ENCODE peak calls at places on chromosomes 7 and 10, in eight cellular contexts. Q is mucosa of descending colon, I is tibial artery, J is cardiac fibroblast, T is body of pancreas, R is PC-9, M is K562, A is fibroblast of mammary gland. Y is an unnamed sample.

GRCh38 chr7:141634065-141634464 is 67.9 kb downstream of the DENND11 start:
- DNase-seq in Q (no peak), T (no peak), A (no peak), J (no peak), M (no peak), R (no peak), I (no peak), Y (no peak)

GRCh38 chr10:60541461-60541860 is 151.8 kb upstream of the ANK3 start:
- DNase-seq in Q (no peak), I (no peak), M (no peak), A (no peak), T (no peak), R (no peak), J (no peak), Y (no peak)

GRCh38 chr10:125709553-125710266 is 9.8 kb upstream of the EDRF1 start:
- DNase-seq in I (no peak), A (no peak), T (no peak), R (no peak), M (no peak), Q (no peak), J (peak; percentile 15), Y (peak; percentile 47)

GRCh38 chr7:108014200-108014599 is 11.2 kb upstream of the LAMB1 start:
- DNase-seq in J (peak; percentile 70), Q (no peak), T (no peak), R (no peak), M (no peak), A (no peak), I (no peak), Y (no peak)

GRCh38 chr10:62390497-62391176 is 16.5 kb downstream of the ZNF365 start:
- DNase-seq in A (no peak), Q (no peak), J (peak; percentile 48), T (no peak), M (no peak), I (no peak), R (no peak), Y (no peak)

GRCh38 chr10:5575482-5576153 is 50.9 kb downstream of the CALML3 start:
- DNase-seq in J (peak; percentile 55), M (no peak), A (peak; percentile 72), T (no peak), R (peak; percentile 41), I (no peak), Q (peak; percentile 30), Y (peak; percentile 48)

GRCh38 chr7:104643587-104644217 is 315.3 kb downstream of the LHFPL3 start:
- DNase-seq in Q (no peak), M (peak; percentile 18), R (no peak), J (peak; percentile 45), T (no peak), A (peak; percentile 18), I (no peak), Y (peak; percentile 34)

GRCh38 chr10:130039141-130039540 is 71.5 kb downstream of the C10orf143 start:
- DNase-seq in M (no peak), Q (no peak), J (no peak), I (no peak), A (no peak), T (no peak), R (no peak), Y (no peak)

GRCh38 chr10:25065761-25066476 is 49.5 kb downstream of the THNSL1 start:
- DNase-seq in I (no peak), Q (no peak), M (no peak), T (no peak), J (no peak), A (no peak), R (no peak), Y (no peak)

GRCh38 chr10:68235111-68235510 is 3.2 kb upstream of the ATOH7 start:
- DNase-seq in M (no peak), A (no peak), R (peak; percentile 47), J (no peak), Q (no peak), I (no peak), T (no peak), Y (no peak)

GRCh38 chr10:21895932-21896331 is 107.6 kb downstream of the DNAJC1 start:
- DNase-seq in I (no peak), J (no peak), M (no peak), A (no peak), T (no peak), Q (no peak), R (no peak), Y (no peak)

DNA sequence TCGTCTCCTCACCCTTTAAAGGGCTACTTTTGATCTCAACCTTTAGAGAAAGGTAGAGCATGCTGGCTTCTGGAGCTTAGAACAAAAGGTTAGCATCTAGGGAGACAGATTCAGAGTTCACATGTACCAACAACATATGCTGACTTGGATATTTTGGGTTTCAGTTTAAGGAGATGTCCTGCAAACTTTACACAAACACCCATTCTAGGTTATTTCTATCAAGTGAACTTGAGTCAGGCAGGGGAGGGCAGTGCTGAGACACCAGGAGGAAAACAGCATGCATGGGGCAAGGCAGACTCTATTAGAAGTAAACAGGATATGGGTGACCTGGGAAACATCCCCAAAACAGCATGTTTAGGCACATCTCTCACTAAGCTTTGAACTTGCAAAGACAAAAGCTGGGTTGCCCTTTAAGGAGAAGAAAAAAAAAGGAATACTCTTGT is 43.8 kb downstream of the ARL4A start:
- DNase-seq in A (peak; percentile 63), J (peak; percentile 66), I (no peak), M (no peak), T (no peak), Q (no peak), R (no peak), Y (peak; percentile 70)
- TF ChIP-seq CTCF in A (peak; percentile 24), J (peak; percentile 10), I (no peak), M (peak; percentile 55), T (no peak), Q (no peak), R (no peak), Y (peak; percentile 27)

DNA sequence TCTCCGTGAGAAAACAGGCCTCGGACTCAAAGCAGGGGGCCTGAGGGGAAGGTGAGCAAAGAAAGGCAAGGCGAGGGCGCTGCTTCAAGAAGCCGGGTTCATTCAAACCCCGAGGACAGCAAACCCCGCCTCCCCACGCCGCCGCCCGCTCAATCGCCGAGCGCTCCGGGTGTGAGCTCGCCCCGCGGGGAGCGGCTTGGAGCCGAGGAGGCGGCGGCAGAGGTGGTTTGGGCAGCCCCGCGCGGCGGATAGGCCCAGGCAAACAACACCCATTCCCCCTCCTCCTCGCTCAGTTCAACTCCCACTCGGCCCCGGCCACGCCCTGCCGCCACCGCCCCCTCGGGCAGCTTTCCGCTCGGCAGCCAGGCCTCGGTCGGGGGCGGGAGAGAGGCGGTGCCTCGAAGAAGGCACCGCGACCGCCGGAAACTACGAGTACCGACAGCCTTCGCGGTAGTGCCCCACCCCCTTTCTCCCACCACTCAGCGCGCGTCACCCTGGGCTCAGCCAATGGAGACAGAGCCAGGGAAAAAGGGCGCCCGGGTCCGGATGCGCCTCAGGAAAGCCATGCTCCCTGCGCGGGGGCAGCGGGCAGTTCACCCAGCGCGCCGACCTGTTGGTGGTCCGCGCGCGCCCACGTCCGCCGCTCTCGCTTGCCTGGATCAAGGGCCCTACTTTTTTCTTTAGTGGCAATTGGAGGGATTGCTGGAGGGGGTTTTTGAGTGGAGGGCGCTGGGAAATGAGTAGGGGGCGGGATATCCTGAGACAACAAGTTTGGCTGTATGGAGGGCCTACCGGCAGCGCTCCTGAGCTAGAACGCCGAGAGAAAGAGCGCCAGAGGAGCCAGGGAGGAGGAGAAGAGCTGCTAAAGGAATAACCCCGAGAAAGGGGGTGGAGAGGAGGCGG is 674 bp upstream of the SP4 start:
- DNase-seq in T (peak; percentile 99), I (peak; percentile 98), J (peak; percentile 97), A (peak; percentile 96), Q (peak; percentile 100), M (peak; percentile 91), R (peak; percentile 97), Y (peak; percentile 99)
- H3K4me3 ChIP-seq in T (peak overlapping the region; percentile 74), I (peak overlapping the region; percentile 93), J (peak overlapping the region; percentile 81), A (peak overlapping the region; percentile 89), Q (peak overlapping the region; percentile 27), M (peak overlapping the region; percentile 87), R (peak overlapping the region; percentile 79), Y (peak overlapping the region; percentile 95)

GRCh38 chr10:77459905-77460304 is 177.7 kb downstream of the KCNMA1 start:
- DNase-seq in M (no peak), T (no peak), I (no peak), Q (no peak), J (no peak), A (no peak), R (no peak), Y (no peak)

GRCh38 chr10:77463499-77463898 is 174.1 kb downstream of the KCNMA1 start:
- DNase-seq in R (no peak), Q (no peak), A (no peak), M (no peak), I (no peak), T (no peak), J (no peak), Y (no peak)

GRCh38 chr10:77467422-77467963 is 170.1 kb downstream of the KCNMA1 start:
- DNase-seq in I (peak; percentile 29), R (no peak), M (no peak), Q (no peak), J (no peak), A (no peak), T (no peak), Y (no peak)

GRCh38 chr10:77461636-77462296 is 175.8 kb downstream of the KCNMA1 start:
- DNase-seq in Q (no peak), M (no peak), J (peak; percentile 10), T (no peak), I (no peak), A (no peak), R (no peak), Y (no peak)

DNA sequence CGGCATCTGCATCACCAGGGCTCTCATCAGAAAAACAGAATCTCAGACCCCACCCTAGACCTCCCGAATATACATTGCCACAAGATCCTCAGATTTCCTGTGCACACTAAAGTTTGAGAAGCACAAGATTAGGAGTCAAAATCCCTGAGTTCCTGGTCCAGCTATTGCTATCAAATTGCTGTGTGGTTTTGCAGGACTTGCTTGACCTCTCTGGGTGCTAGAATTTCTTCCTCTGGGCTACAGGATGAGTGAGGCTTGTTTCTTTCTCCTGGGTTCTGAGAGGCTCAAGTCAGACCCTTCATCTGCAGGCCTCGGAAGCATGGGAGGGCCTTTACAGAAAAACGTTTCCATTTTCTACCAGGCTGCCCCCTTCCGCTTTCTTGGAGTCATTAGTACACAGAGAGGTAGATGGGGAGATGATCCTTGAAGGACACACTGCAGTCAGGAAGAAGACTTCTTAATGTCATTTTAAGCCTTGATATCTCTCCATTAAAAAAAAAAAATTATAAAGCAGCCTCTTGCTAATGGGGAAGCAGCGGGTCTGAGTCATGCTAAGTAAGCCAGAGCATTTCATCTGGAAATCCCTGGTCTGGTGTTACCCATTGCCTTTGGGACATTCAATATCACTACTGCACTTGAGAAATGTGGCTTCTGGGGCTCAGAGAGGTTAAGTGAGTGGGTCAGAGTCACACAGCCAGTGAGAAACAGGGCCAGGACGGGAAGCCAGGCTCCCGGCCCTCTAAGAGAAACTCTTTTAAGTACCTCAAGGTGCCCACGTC is 173.5 kb downstream of the KCNMA1 start:
- DNase-seq in T (no peak), Q (no peak), I (no peak), M (no peak), A (peak; percentile 55), J (peak; percentile 55), R (no peak), Y (peak; percentile 7)
- TF ChIP-seq CTCF in T (no peak), Q (no peak), I (no peak), M (no peak), A (no peak), J (no peak), R (no peak), Y (no peak)

DNA sequence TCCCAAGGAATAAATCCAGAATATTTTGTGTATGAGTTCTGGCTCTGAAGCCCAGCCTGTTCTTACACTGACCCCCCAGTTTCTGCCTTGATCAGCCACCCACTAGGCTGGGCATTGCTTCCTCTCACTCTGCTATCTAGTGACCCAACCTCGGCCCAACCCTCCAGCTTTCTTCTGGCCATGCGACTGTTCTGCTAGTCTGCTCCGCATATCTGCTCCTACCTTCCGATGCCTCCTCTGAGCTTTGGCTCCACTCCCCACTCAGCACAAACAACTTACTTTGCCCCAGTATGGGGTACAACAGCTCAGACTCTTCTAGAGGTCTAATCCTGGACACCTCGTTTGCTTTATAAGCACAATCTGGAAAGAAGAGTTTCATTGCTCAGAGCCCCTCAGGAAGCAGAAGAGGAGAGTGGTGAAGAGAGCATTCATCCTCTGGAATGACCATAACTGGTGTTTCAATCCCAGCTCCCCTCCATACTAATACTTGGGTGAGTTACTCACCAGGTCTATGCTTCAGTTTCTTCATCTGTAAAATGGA is 99.6 kb downstream of the NPSR1 start:
- DNase-seq in M (no peak), Q (no peak), A (no peak), J (no peak), R (no peak), T (no peak), I (no peak), Y (no peak)
- H3K4me3 ChIP-seq in M (no peak overlapping the region), Q (no peak overlapping the region), A (no peak overlapping the region), J (no peak overlapping the region), R (no peak overlapping the region), T (no peak overlapping the region), I (no peak overlapping the region), Y (no peak overlapping the region)